ENCODE peak calls at places on chromosomes 13 and 19, in six cellular contexts. V, K, O, I, B and Z are unnamed samples. For H3K36me3, the result is how much of the 10 kb centered on the place peaks cover.

GRCh38 chr19:33296473-33297060 is 5.8 kb downstream of the CEBPA start:
- DNase-seq in V (no peak), O (no peak), B (no peak), K (no peak), I (no peak), Z (no peak)

GRCh38 chr13:40552895-40553294 is 113.5 kb downstream of the FOXO1 start:
- DNase-seq in I (no peak), V (no peak), O (no peak), B (no peak), K (no peak), Z (no peak)

GRCh38 chr19:29520390-29520789 is 5.4 kb upstream of the VSTM2B start:
- DNase-seq in V (no peak), B (no peak), K (no peak), I (no peak), O (no peak), Z (no peak)

GRCh38 chr13:24183741-24184182 is 23.2 kb downstream of the SPATA13 start:
- DNase-seq in V (no peak), K (no peak), B (no peak), O (peak), I (peak), Z (no peak)

GRCh38 chr13:24208314-24208713 is 47.8 kb downstream of the SPATA13 start:
- DNase-seq in O (no peak), B (no peak), V (no peak), I (no peak), K (peak), Z (no peak)

GRCh38 chr19:41218615-41219507 is at the start of gene AXL:
- DNase-seq in O (peak), B (peak), I (no peak), K (peak), V (peak), Z (peak)

GRCh38 chr19:43901395-43902390 is 33.4 kb downstream of the ZNF45 start:
- DNase-seq in K (peak), V (peak), B (peak), I (peak), O (peak), Z (peak)

GRCh38 chr19:32862173-32862572 is 7.4 kb downstream of the SLC7A9 start:
- DNase-seq in K (no peak), I (no peak), V (no peak), B (no peak), O (no peak), Z (no peak)

GRCh38 chr19:16373539-16373938 is 48.9 kb downstream of the KLF2 start:
- DNase-seq in O (no peak), I (no peak), V (no peak), K (peak), B (no peak), Z (no peak)

GRCh38 chr13:26946675-26947342 is 186.2 kb upstream of the GPR12 start:
- DNase-seq in K (peak), O (no peak), V (no peak), B (no peak), I (peak), Z (no peak)

GRCh38 chr19:57664269-57665127 is 4.2 kb upstream of the ZSCAN4 start:
- DNase-seq in I (peak), O (peak), K (peak), V (peak), B (peak), Z (peak)

GRCh38 chr19:11196406-11197287 is 698 bp downstream of the KANK2 start:
- DNase-seq in V (peak), B (peak), I (peak), K (peak), O (peak), Z (no peak)

GRCh38 chr19:3343619-3344502 is 22.5 kb upstream of the NFIC start:
- DNase-seq in K (peak), B (peak), V (peak), O (peak), I (peak), Z (peak)

GRCh38 chr13:112725346-112726017 is 35.6 kb downstream of the ATP11A start:
- DNase-seq in K (no peak), O (no peak), V (no peak), B (no peak), I (no peak), Z (no peak)

GRCh38 chr19:29704562-29705558 is 10.2 kb downstream of the C19orf12 start:
- DNase-seq in I (no peak), B (no peak), K (no peak), O (no peak), V (no peak), Z (no peak)

GRCh38 chr13:90630716-90631115 is 716.8 kb upstream of the MIR17HG start:
- DNase-seq in O (no peak), B (no peak), K (no peak), I (no peak), V (no peak), Z (no peak)

GRCh38 chr13:80215368-80215767 is 125.6 kb downstream of the SPRY2 start:
- DNase-seq in B (no peak), K (peak), V (no peak), I (no peak), O (no peak), Z (no peak)

GRCh38 chr13:50645092-50645491 is 198.4 kb downstream of the DLEU7 start:
- DNase-seq in K (no peak), I (no peak), V (no peak), O (no peak), B (no peak), Z (no peak)

GRCh38 chr13:93603043-93603442 is 376.4 kb downstream of the GPC6 start:
- DNase-seq in V (no peak), B (no peak), O (no peak), I (no peak), K (peak), Z (peak)

GRCh38 chr13:42561752-42562467 is 12.0 kb upstream of the TNFSF11 start:
- DNase-seq in V (no peak), B (no peak), O (no peak), I (no peak), K (no peak), Z (no peak)

GRCh38 chr19:15564534-15565168 is 50.4 kb upstream of the CYP4F8 start:
- DNase-seq in K (no peak), V (no peak), O (no peak), B (no peak), I (no peak), Z (no peak)

GRCh38 chr13:30394798-30395191 is 27.5 kb upstream of the UBE2L5 start:
- DNase-seq in K (peak), B (no peak), O (no peak), V (no peak), I (no peak), Z (no peak)

GRCh38 chr13:44561352-44561751 is 14.8 kb downstream of the TSC22D1 start:
- DNase-seq in B (no peak), V (no peak), O (no peak), I (no peak), K (no peak), Z (no peak)

GRCh38 chr13:38265135-38265497 is 84.5 kb upstream of the UFM1 start:
- DNase-seq in B (no peak), K (no peak), V (no peak), O (no peak), I (no peak), Z (no peak)

GRCh38 chr13:34265016-34265692 is 447.2 kb downstream of the RFC3 start:
- DNase-seq in B (no peak), V (no peak), I (no peak), K (peak), O (no peak), Z (no peak)

GRCh38 chr13:93249259-93249917 is 22.8 kb downstream of the GPC6 start:
- DNase-seq in B (no peak), V (no peak), K (peak), I (no peak), O (no peak), Z (no peak)

GRCh38 chr13:60095300-60095699 is 68.4 kb downstream of the DIAPH3 start:
- DNase-seq in O (no peak), V (no peak), K (no peak), B (no peak), I (no peak), Z (no peak)

GRCh38 chr13:47837104-47837880 is 163.8 kb downstream of the SUCLA2 start:
- DNase-seq in V (no peak), I (no peak), K (no peak), B (no peak), O (no peak), Z (no peak)

GRCh38 chr13:85693889-85694511 is 105.2 kb downstream of the SLITRK6 start:
- DNase-seq in V (no peak), B (no peak), I (no peak), K (peak), O (no peak), Z (no peak)

GRCh38 chr19:6272913-6273600 is 6.7 kb downstream of the MLLT1 start:
- DNase-seq in O (no peak), I (no peak), K (no peak), V (no peak), B (no peak), Z (no peak)

GRCh38 chr19:58393725-58394033 is 1.8 kb upstream of the RNF225 start:
- DNase-seq in K (no peak), I (no peak), V (no peak), O (no peak), B (no peak), Z (no peak)

GRCh38 chr19:11485245-11485837 is 4.5 kb upstream of the ELAVL3 start:
- DNase-seq in K (no peak), V (no peak), B (no peak), I (no peak), O (no peak), Z (no peak)

GRCh38 chr19:35306473-35307246 is 14.7 kb downstream of the MAG start:
- DNase-seq in K (no peak), I (no peak), B (no peak), V (no peak), O (no peak), Z (no peak)

GRCh38 chr19:39277598-39277997 is 9.4 kb downstream of the IFNL2 start:
- DNase-seq in V (no peak), B (no peak), O (no peak), I (no peak), K (no peak), Z (no peak)

GRCh38 chr19:3387645-3388589 is 21.5 kb downstream of the NFIC start:
- DNase-seq in I (peak), B (peak), V (peak), K (peak), O (peak), Z (peak)

GRCh38 chr19:55559684-55560083 is 14.3 kb upstream of the SBK3 start:
- DNase-seq in V (no peak), I (no peak), K (no peak), O (no peak), B (no peak), Z (no peak)

GRCh38 chr19:3788991-3789778 is 3.0 kb upstream of the MATK start:
- DNase-seq in B (no peak), V (no peak), K (no peak), I (no peak), O (no peak), Z (no peak)

GRCh38 chr19:4977299-4978174 is 8.6 kb downstream of the KDM4B start:
- DNase-seq in V (peak), K (peak), B (no peak), O (no peak), I (no peak), Z (no peak)

GRCh38 chr13:91955546-91956355 is 557.3 kb downstream of the GPC5 start:
- DNase-seq in K (no peak), V (no peak), I (no peak), O (no peak), B (no peak), Z (no peak)

DNA sequence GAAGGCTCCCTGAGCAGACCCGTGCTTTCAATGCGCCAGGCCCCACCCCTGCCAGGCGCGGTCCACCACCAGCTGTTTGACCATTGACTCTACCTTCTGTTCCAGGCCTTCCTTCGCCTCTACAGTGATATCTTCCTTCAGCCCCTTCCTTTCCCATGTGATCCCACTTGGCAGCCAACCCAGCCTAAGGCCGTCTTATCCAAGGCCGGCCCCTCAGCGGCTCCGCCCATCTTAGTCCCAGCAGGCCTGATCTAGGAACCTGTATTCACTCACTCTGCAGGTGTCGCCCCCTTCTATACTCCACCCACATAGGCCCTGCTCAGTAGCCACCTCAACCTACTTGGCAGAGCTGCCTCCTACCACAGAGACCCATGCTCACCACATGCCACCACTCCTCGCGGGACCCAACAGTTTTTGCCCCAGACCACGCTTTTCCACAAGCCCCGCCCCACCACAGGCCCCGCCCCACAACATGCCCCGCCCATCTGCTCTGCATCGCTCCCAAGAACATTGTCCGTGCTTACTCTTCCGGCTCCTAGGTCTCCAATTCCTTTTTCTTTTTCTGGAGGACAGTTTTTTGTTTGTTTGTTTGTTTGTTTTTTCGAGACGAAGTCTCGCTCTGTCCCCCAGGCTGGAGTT is 2.9 kb downstream of the RASIP1 start:
- DNase-seq in K (no peak), V (no peak), I (peak), B (no peak), O (no peak), Z (no peak)
- TF ChIP-seq CTCF in K (no peak), V (no peak), I (no peak), B (no peak), O (no peak), Z (no peak)

GRCh38 chr19:884420-885211 is 8.4 kb downstream of the MED16 start:
- DNase-seq in O (no peak), I (no peak), V (no peak), K (no peak), B (no peak), Z (no peak)
- H3K36me3 ChIP-seq in O (under half), I (half or more), V (half or more), K (half or more), B (half or more), Z (half or more)

GRCh38 chr13:36163303-36163702 is 32.1 kb upstream of the DCLK1 start:
- DNase-seq in V (no peak), B (no peak), K (no peak), I (no peak), O (no peak), Z (no peak)
- H3K27ac ChIP-seq in V (no peak), B (no peak), K (no peak), I (no peak), O (no peak), Z (no peak)

DNA sequence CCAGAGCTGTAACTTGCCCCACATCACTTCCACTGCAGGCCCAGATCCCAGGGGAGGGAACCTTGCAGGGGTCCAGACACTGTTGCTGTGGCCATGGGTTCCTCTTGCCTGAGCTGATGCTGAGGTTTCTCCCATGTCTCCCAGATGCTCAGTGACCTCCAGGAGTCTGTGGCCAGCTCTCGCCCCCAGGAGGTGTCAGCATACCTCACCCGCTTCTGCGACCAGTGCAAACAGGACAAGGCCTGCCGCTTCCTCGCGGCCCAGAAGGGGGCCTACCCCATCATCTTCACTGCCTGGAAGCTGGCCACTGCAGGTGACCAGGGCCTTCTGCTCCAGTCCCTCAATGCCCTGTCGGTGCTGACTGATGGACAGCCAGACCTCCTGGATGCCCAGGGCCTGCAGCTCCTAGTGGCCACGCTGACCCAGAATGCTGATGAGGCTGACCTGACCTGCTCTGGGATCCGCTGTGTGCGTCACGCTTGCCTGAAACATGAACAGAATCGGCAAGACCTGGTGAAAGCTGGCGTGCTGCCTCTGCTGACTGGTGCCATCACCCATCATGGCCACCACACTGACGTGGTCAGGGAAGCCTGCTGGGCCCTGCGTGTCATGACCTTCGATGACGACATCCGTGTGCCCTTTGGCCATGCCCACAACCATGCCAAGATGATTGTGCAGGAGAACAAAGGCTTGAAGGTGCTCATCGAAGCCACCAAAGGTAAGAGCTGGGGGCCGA is 12.1 kb upstream of the SLC25A42 start:
- DNase-seq in B (no peak), K (no peak), O (no peak), I (no peak), V (no peak), Z (no peak)
- TF ChIP-seq CTCF in B (no peak), K (no peak), O (no peak), I (no peak), V (no peak), Z (no peak)

DNA sequence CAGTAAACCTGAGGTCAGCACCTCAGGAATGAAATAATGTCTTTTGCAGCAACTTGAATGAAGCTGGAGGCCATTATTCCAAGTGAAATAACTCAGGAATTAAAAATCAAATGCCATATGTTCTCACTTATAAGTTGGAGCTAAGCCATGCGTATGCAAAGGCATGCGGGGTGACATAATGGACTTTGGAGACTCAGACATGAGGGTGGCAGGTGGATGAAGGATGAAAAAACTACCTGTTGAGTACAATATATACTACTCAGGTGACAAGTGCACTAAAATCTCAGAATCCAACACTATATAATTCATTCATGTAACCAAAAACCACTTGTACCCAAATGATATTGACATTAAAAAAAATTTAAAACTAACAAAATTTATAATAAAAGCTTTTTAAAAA is 1416.9 kb downstream of the UQCRFS1 start:
- DNase-seq in O (no peak), K (no peak), I (no peak), V (no peak), B (no peak), Z (no peak)
- H3K36me3 ChIP-seq in O (under half), K (under half), I (under half), V (under half), B (under half), Z (under half)

DNA sequence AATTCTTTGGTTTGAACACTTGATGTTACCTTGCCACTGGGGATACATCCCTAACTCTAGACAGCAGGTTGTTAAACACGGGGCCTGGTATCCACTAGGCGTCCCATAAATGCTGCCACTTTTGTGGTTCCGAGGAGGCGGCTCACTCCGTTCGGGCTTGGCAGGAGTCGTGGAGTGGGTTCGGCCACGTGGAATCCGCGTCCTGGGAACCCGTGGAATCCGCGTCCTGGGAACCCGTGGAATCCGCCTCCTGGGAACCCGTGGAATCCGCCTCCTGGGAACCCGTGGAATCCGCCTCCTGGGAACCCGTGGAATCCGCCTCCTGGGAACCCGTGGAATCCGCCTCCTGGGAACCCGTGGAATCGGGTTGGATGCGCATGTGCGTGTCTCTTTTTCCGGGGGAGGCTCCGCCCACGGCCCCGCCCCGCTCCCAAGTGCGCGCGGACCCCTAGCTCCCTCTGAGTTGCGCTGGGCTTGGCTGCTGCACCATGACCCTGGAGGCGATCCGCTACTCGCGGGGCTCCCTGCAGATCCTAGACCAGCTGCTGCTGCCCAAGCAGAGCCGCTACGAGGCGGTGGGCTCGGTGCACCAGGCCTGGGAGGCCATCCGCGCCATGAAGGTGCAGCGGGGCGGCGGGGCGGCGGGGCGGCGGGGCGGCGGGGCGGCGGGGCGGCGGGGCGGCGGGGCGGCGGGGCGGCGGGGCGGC is at the start of gene MRI1:
- DNase-seq in I (peak), O (peak), B (peak), V (peak), K (peak), Z (no peak)
- H3K27ac ChIP-seq in I (peak), O (no peak), B (peak), V (peak), K (peak), Z (peak)

DNA sequence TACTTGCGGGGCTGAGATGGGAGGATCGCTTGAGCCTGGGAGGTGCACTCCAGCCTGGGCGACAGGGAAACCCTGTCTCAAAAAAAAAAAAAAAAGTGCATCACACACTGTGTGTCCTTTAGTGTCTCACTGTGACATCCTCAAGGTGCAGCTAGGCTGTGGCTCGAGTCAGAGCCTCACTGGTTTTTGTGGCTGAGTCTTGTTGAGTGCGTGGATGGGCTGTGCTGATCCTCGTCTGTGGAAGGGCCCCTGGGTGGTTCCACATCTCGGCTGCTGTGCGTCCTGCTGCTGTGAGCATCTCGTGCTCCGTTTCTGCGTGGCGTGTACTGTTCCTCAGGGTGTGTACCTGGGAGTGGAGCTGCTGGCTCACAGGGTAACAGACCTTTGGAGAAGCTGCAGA is 11.2 kb downstream of the STK11 start:
- DNase-seq in K (no peak), O (no peak), I (no peak), B (no peak), V (no peak), Z (no peak)
- TF ChIP-seq CTCF in K (no peak), O (no peak), I (no peak), B (no peak), V (no peak), Z (no peak)

DNA sequence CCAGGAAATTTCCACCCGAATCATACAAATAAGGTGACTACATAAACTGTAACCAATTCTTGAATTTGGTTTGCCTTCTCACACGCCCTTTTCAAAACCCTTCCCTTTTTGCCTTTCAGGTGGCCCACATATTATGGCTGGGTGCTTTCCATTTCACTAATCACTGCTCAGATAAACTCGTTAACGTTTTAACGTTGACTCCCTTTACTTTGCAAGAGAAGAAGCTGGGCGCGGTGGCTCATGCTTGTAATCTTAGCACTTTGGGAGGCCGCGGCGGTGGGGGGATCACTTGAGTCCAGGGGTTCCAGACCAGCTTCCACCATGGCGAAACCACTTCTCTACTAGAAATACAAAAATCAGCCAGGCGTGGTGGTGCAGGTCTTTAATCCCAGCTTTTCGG is 19.8 kb upstream of the ZNF91 start:
- DNase-seq in K (no peak), O (peak), V (no peak), I (no peak), B (no peak), Z (no peak)
- H3K36me3 ChIP-seq in K (under half), O (under half), V (under half), I (under half), B (under half), Z (under half)